ENCODE peak calls at places on chromosomes 6 and 20, in four cellular contexts. H is IMR-90, Y is neuronal stem cell, J is mesendoderm. S is an unnamed sample.
A peak's percentile ranks its signal among the peaks of the same experiment; 100 is the strongest.

GRCh38 chr6:84967389-84967788 is 203.0 kb upstream of the TBX18 start:
- DNase-seq in H (peak; percentile 15), Y (no peak), J (peak; percentile 77), S (peak; percentile 19)

GRCh38 chr6:37171141-37171969 is 1.4 kb downstream of the PIM1 start:
- DNase-seq in H (peak; percentile 51), Y (peak; percentile 41), J (peak; percentile 42), S (peak; percentile 73)

GRCh38 chr20:48444249-48444648 is 383.6 kb downstream of the PREX1 start:
- DNase-seq in H (no peak), Y (no peak), J (no peak), S (peak; percentile 0)

GRCh38 chr6:142218441-142218840 is 71.4 kb downstream of the VTA1 start:
- DNase-seq in H (peak; percentile 9), Y (no peak), J (no peak), S (no peak)

GRCh38 chr6:163706688-163707087 is 292.2 kb downstream of the QKI start:
- DNase-seq in H (no peak), Y (no peak), J (no peak), S (no peak)

GRCh38 chr20:57902478-57902877 is 192.7 kb upstream of the PMEPA1 start:
- DNase-seq in H (peak; percentile 16), Y (no peak), J (no peak), S (no peak)

GRCh38 chr6:38063973-38064372 is 244.4 kb downstream of the ZFAND3 start:
- DNase-seq in H (no peak), Y (no peak), J (no peak), S (no peak)

GRCh38 chr20:5749512-5750490 is at the start of gene SHLD1:
- DNase-seq in H (peak; percentile 88), Y (peak; percentile 56), J (peak; percentile 95), S (peak; percentile 89)

GRCh38 chr6:148608211-148608951 is 138.4 kb upstream of the UST start:
- DNase-seq in H (peak; percentile 19), Y (no peak), J (peak; percentile 45), S (peak; percentile 42)

GRCh38 chr6:32764050-32764449 is 718 bp upstream of the HLA-DQB2 start:
- DNase-seq in H (no peak), Y (no peak), J (no peak), S (no peak)

GRCh38 chr6:162371133-162371532 is 356.4 kb downstream of the PRKN start:
- DNase-seq in H (no peak), Y (no peak), J (no peak), S (no peak)

GRCh38 chr6:146919017-146919416 is 285.2 kb upstream of the STXBP5 start:
- DNase-seq in H (no peak), Y (no peak), J (no peak), S (no peak)

GRCh38 chr6:125511809-125512341 is 210.1 kb upstream of the HDDC2 start:
- DNase-seq in H (no peak), Y (no peak), J (no peak), S (peak; percentile 53)

GRCh38 chr6:167757821-167758220 is 68.9 kb upstream of the AFDN start:
- DNase-seq in H (no peak), Y (no peak), J (no peak), S (no peak)

GRCh38 chr6:7721654-7722053 is 4.2 kb upstream of the BMP6 start:
- DNase-seq in H (peak; percentile 41), Y (no peak), J (no peak), S (peak; percentile 23)

GRCh38 chr6:22149501-22150490 is 147.0 kb downstream of the PRL start:
- DNase-seq in H (peak; percentile 78), Y (no peak), J (no peak), S (peak; percentile 41)

GRCh38 chr20:21562656-21563055 is 48.8 kb upstream of the NKX2-2 start:
- DNase-seq in H (no peak), Y (no peak), J (no peak), S (no peak)

GRCh38 chr20:24109537-24109936 is 121.0 kb upstream of the GGTLC1 start:
- DNase-seq in H (no peak), Y (no peak), J (no peak), S (no peak)

GRCh38 chr6:111777357-111777756 is 95.9 kb downstream of the FYN start:
- DNase-seq in H (no peak), Y (no peak), J (peak; percentile 46), S (no peak)

GRCh38 chr6:39361657-39362486 is 39.4 kb upstream of the KCNK16 start:
- DNase-seq in H (peak; percentile 58), Y (peak; percentile 72), J (peak; percentile 93), S (peak; percentile 84)

GRCh38 chr20:3101737-3102574 is 17.4 kb upstream of the AVP start:
- DNase-seq in H (no peak), Y (no peak), J (no peak), S (no peak)

GRCh38 chr20:36086767-36087166 is 67.8 kb upstream of the EPB41L1 start:
- DNase-seq in H (no peak), Y (no peak), J (peak; percentile 60), S (no peak)

GRCh38 chr6:37242429-37243052 is 15.0 kb upstream of the TBC1D22B start:
- DNase-seq in H (peak; percentile 99), Y (no peak), J (peak; percentile 91), S (peak; percentile 99)

GRCh38 chr6:75349262-75349984 is 64.8 kb upstream of the TMEM30A start:
- DNase-seq in H (peak; percentile 13), Y (peak; percentile 68), J (peak; percentile 89), S (peak; percentile 42)

GRCh38 chr20:57450419-57450818 is 59.2 kb downstream of the RBM38 start:
- DNase-seq in H (peak; percentile 13), Y (no peak), J (no peak), S (no peak)

GRCh38 chr6:41723178-41723935 is 12.1 kb downstream of the TFEB start:
- DNase-seq in H (peak; percentile 91), Y (no peak), J (peak; percentile 65), S (peak; percentile 94)

GRCh38 chr6:87623248-87623647 is 33.3 kb downstream of the ORC3 start:
- DNase-seq in H (peak; percentile 45), Y (no peak), J (no peak), S (peak; percentile 38)

GRCh38 chr20:62066983-62067433 is 1.3 kb upstream of the TAF4 start:
- DNase-seq in H (no peak), Y (no peak), J (peak; percentile 48), S (no peak)

GRCh38 chr6:139330271-139330670 is 38.5 kb upstream of the TXLNB start:
- DNase-seq in H (no peak), Y (no peak), J (no peak), S (no peak)

DNA sequence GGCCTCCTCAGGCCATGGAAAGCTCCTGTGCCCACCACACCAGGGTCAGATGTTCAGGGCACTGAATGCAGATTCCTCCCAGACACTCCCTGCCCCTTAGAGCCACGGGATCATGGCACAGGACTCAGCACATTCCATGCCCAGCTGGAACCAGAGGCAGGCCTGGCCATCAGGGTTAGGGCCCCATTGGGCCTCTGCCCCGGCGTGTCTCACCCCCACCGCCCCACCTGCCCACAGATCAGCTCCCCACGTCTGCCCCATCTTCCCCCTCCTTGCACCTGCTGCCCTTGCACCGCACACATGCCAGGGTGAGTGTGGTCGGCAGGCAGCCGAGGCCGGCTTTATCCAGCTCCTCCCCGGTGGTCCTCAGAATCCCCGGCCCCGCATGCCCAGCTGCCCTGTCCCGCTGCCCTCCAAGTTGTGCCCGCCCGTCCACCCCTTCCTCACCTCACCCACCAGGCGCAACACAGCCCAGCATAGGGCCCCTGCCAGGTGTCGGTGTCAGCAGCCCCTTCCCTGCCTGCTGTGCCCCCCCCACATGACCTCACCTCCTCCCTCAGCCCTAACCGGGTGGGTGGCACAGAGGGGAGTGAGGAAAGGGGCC is 2.2 kb upstream of the SRMS start:
- DNase-seq in H (no peak), Y (no peak), J (no peak), S (no peak)
- H2AK5ac ChIP-seq in H (no peak overlapping the region), Y (peak overlapping the region; percentile 88), J (no peak overlapping the region), S (no peak overlapping the region)

DNA sequence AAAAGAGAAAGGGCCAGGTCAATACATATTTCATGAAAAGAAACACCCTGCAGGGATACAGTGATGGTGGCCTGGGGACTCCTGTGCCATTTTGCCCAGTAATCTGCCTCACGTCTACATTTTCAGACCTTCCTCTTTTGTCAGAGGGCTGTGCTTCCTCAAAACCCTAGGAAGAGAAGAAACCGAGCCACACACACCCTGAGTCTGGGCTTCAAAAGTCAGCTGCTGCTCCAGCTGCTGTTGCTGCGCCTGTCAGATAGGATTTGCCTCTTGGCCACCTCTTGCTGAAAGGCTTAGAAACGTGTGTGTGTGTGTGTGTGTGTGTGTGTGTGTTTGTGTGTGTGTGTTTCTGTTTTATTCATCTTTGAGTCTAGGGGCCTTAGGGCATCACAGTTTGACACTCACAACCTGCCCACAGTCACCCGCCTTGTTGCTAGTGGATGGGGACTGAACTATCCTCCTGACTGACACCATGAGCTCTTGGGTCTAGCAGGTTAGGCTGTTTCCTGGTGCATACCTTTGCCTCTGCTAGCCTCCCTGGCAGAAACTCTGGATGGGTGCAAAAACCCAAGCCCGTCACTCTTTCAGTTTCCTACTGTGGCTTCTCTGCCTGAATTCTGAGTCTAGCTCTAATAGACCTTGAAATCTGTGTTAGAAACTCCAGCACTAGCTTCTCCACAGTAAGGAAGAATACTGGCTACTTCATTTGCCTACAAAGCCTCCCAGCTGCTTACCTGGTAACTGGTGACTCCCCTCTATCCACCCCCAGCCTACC is 94.9 kb upstream of the CEP85L start:
- DNase-seq in H (no peak), Y (no peak), J (no peak), S (no peak)
- H3K4me2 ChIP-seq in H (no peak overlapping the region), Y (no peak overlapping the region), J (no peak overlapping the region), S (no peak overlapping the region)

GRCh38 chr6:137217801-137218472 is 1.2 kb downstream of the IFNGR1 start:
- DNase-seq in H (peak; percentile 18), Y (no peak), J (peak; percentile 17), S (peak; percentile 37)

GRCh38 chr6:137218473-137218916 is 690 bp downstream of the IFNGR1 start:
- DNase-seq in H (peak; percentile 52), Y (peak; percentile 2), J (peak; percentile 63), S (peak; percentile 92)

GRCh38 chr6:137219664-137220252 is 573 bp upstream of the IFNGR1 start:
- DNase-seq in H (no peak), Y (no peak), J (no peak), S (no peak)

GRCh38 chr6:137216875-137217553 is 2.2 kb downstream of the IFNGR1 start:
- DNase-seq in H (no peak), Y (no peak), J (no peak), S (no peak)

GRCh38 chr6:137218917-137219663 is at the start of gene IFNGR1:
- DNase-seq in H (peak; percentile 86), Y (peak; percentile 83), J (peak; percentile 96), S (peak; percentile 93)
- H2AK5ac ChIP-seq in H (peak within 1 kb of the TSS; percentile 45), Y (no peak within 1 kb of the TSS), J (no peak within 1 kb of the TSS), S (no peak within 1 kb of the TSS)

GRCh38 chr6:1720620-1721322 is 111.1 kb downstream of the FOXC1 start:
- DNase-seq in H (no peak), Y (peak; percentile 84), J (peak; percentile 86), S (no peak)

GRCh38 chr6:1726341-1726763 is 116.6 kb downstream of the FOXC1 start:
- DNase-seq in H (no peak), Y (peak; percentile 24), J (peak; percentile 91), S (no peak)

GRCh38 chr6:1722801-1723200 is 113.1 kb downstream of the FOXC1 start:
- DNase-seq in H (no peak), Y (no peak), J (no peak), S (no peak)

GRCh38 chr6:1724616-1725015 is 114.9 kb downstream of the FOXC1 start:
- DNase-seq in H (no peak), Y (no peak), J (peak; percentile 62), S (no peak)

DNA sequence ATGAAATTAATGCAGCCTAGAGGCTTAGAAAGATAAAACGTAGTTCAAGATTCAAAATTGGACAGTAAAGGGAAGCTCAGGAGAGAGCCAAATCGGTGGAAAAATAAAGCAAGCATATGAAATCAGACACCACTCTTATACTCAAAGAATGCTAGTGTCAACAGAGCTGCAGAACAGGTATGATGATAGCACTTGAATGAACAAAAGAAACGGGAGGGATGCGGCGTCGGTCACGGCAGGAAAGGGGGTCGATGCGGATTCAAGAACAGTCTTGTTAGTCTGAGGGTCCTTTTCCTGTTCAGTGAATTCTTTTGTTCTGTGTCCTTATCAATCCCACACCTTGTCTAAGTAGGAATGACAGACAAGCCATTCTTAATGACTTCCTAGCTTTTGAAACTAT is 114.4 kb downstream of the FOXC1 start:
- DNase-seq in H (no peak), Y (no peak), J (peak; percentile 76), S (no peak)
- H3K4me2 ChIP-seq in H (no peak overlapping the region), Y (no peak overlapping the region), J (no peak overlapping the region), S (no peak overlapping the region)

S was measured in mesenchymal stem cell.